ENCODE peak calls at places on chromosomes 6 and 20, in six cellular contexts. L is HCT116, N is neural progenitor cell, U is OCI-LY7, Z is PC-3, E is hepatocyte. J is an unnamed sample. For H3K36me3, the result is how much of the 10 kb centered on the place peaks cover.

GRCh38 chr20:52425253-52425652 is 233.7 kb upstream of the ZFP64 start:
- DNase-seq in E (peak), L (no peak), Z (no peak), U (no peak), N (no peak), J (peak)

GRCh38 chr6:168162366-168162765 is 83.4 kb upstream of the FRMD1 start:
- DNase-seq in N (no peak), Z (peak), U (no peak), E (no peak), L (no peak), J (no peak)

GRCh38 chr20:40497781-40498691 is 191.0 kb downstream of the MAFB start:
- DNase-seq in U (no peak), Z (no peak), L (no peak), E (no peak), N (no peak), J (peak)

GRCh38 chr20:62837790-62838458 is 21.1 kb downstream of the COL9A3 start:
- DNase-seq in N (no peak), U (no peak), L (no peak), E (peak), Z (no peak), J (peak)

GRCh38 chr6:29531668-29532067 is 27.9 kb downstream of the UBD start:
- DNase-seq in E (no peak), Z (peak), U (no peak), L (no peak), N (no peak), J (peak)

GRCh38 chr20:38063911-38064310 is 30.4 kb downstream of the RPRD1B start:
- DNase-seq in Z (no peak), U (no peak), E (no peak), N (no peak), L (no peak), J (no peak)

GRCh38 chr6:84072452-84072997 is 39.0 kb downstream of the MRAP2 start:
- DNase-seq in N (no peak), E (no peak), Z (no peak), U (no peak), L (no peak), J (no peak)

GRCh38 chr20:24236963-24237362 is 232.5 kb upstream of the SYNDIG1 start:
- DNase-seq in Z (no peak), E (no peak), L (no peak), U (no peak), N (no peak), J (no peak)

GRCh38 chr6:129709451-129709908 is 497 bp downstream of the ARHGAP18 start:
- DNase-seq in Z (peak), L (no peak), E (peak), U (peak), N (no peak), J (peak)

GRCh38 chr6:34664270-34664971 is 32.1 kb downstream of the ILRUN start:
- DNase-seq in N (no peak), U (no peak), E (no peak), Z (peak), L (no peak), J (peak)

GRCh38 chr6:34663887-34664269 is 32.7 kb downstream of the ILRUN start:
- DNase-seq in E (no peak), U (no peak), L (no peak), Z (no peak), N (no peak), J (peak)

GRCh38 chr6:166750125-166750793 is 123.2 kb upstream of the RPS6KA2 start:
- DNase-seq in E (no peak), Z (no peak), U (no peak), L (no peak), N (peak), J (no peak)

GRCh38 chr6:16596890-16597331 is 164.3 kb downstream of the ATXN1 start:
- DNase-seq in Z (no peak), E (no peak), L (no peak), U (no peak), N (no peak), J (no peak)

GRCh38 chr6:83294676-83295075 is 101.5 kb downstream of the RWDD2A start:
- DNase-seq in N (no peak), L (no peak), E (no peak), Z (no peak), U (no peak), J (no peak)

GRCh38 chr6:157087974-157088373 is 235.3 kb downstream of the TMEM242 start:
- DNase-seq in L (no peak), E (no peak), N (no peak), Z (no peak), U (no peak), J (no peak)

GRCh38 chr20:37565134-37565811 is 37.6 kb upstream of the BLCAP start:
- DNase-seq in U (no peak), E (no peak), N (peak), L (no peak), Z (no peak), J (no peak)

GRCh38 chr20:37968726-37969401 is 64.4 kb downstream of the TTI1 start:
- DNase-seq in E (no peak), L (no peak), N (peak), U (no peak), Z (peak), J (peak)

GRCh38 chr6:33418690-33419291 is 884 bp upstream of the CUTA start:
- DNase-seq in Z (no peak), E (no peak), N (peak), L (no peak), U (no peak), J (no peak)

GRCh38 chr6:54629132-54629531 is 217.4 kb upstream of the FAM83B start:
- DNase-seq in L (no peak), Z (no peak), E (no peak), N (no peak), U (no peak), J (peak)

GRCh38 chr6:33840064-33840926 is 36.5 kb upstream of the MLN start:
- DNase-seq in U (no peak), N (no peak), Z (peak), L (peak), E (peak), J (peak)

GRCh38 chr6:151349651-151350270 is 41.6 kb downstream of the ZBTB2 start:
- DNase-seq in E (no peak), L (no peak), Z (no peak), N (no peak), U (no peak), J (no peak)

GRCh38 chr6:2935566-2936291 is 32.6 kb upstream of the SERPINB9 start:
- DNase-seq in U (no peak), Z (no peak), N (no peak), E (no peak), L (no peak), J (no peak)

GRCh38 chr6:317452-318144 is 25.3 kb downstream of the DUSP22 start:
- DNase-seq in L (no peak), U (no peak), Z (no peak), E (no peak), N (no peak), J (no peak)

GRCh38 chr6:12369781-12370262 is 79.7 kb downstream of the EDN1 start:
- DNase-seq in N (no peak), U (peak), E (peak), L (no peak), Z (peak), J (no peak)

GRCh38 chr20:35618372-35619131 is 2.9 kb downstream of the SPAG4 start:
- DNase-seq in L (no peak), Z (peak), E (no peak), U (peak), N (peak), J (peak)

GRCh38 chr6:114997813-114998292 is 655.0 kb upstream of the HS3ST5 start:
- DNase-seq in E (no peak), L (no peak), N (no peak), U (no peak), Z (peak), J (no peak)

GRCh38 chr6:76697585-76697984 is 625.1 kb upstream of the IMPG1 start:
- DNase-seq in N (peak), U (no peak), L (peak), E (no peak), Z (peak), J (peak)

GRCh38 chr6:87881342-87881895 is 166.2 kb upstream of the SPACA1 start:
- DNase-seq in U (peak), E (no peak), L (no peak), Z (no peak), N (no peak), J (no peak)

DNA sequence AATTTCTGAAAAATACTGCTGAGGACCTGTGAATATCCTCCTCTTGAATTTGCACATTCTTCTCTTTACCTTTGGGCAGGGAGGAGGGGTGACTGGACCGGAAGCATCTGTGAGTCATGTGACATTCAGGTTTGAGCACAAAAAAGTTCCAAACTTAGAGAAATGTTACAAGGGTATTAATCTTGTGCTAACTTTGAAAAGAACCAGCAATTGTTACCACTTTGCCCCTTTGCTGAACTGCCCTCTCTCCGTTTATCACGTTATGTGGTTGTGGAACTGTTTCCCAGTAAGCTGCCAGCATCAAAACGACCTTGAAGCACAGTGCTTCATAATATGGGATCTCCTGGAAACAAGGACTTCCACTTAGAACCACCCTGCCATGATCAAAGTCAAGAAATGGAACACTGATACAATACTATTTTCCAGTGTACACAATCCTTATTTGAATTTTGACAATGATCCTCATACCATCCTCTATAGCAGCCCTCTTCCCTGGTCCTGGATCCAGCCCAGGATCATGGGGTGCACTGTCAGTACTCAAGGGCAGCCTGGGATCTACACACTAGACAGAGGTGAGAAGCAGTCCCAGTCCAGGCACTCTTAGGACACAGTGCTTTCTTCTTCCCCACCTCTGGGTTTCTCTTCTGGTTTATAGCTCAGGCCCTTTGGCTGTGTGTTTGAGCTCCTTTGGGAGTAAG is 2.3 kb upstream of the TUBB1 start:
- DNase-seq in Z (peak), N (no peak), L (no peak), E (no peak), U (peak), J (no peak)
- H3K27ac ChIP-seq in Z (no peak), N (no peak), L (no peak), E (no peak), U (peak), J (no peak)

DNA sequence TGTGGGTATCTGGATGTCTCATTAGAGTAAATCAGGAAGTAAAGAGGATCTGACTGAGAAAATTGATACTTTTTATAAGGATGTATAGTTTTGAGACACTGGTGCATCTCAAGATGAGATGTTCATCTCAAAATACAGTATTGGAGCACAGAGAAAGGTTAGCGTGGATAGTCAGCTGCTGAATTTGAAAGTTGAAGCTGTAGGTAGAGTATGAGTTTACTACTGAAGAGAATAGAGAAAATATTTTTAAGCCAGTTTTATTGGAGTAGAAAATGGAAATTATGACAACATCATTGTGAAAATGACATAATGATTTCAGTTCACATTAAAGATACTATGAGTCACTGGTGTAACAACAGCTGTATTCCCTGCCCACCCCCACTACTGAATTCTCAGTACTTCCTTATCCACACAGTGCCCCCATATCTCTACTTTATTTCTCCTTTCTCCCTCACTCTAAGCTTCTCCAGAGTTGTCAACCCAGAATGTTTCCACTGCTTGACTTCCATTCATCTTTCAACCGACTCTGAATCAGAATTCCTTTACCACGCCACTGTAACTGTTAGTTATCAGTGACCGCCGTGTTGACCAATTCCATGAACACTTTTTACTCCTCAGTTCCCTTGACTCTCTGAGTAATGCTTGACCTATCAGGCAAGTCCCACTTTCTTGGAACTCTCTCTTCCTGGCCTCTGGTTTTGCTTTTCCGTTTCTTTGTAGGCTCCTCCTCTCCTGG is 139.5 kb downstream of the AIG1 start:
- DNase-seq in U (no peak), E (no peak), Z (no peak), N (no peak), L (no peak), J (peak)
- H3K36me3 ChIP-seq in U (under half), E (under half), Z (under half), N (under half), L (under half), J (under half)

GRCh38 chr6:41160933-41161332 is 2.0 kb downstream of the TREM2 start:
- DNase-seq in N (no peak), U (no peak), Z (no peak), L (no peak), E (no peak), J (no peak)
- TF ChIP-seq EZH2phosphoT487 in N (no peak), U (no peak), Z (no peak), L (no peak), E (no peak), J (no peak)

GRCh38 chr6:5124526-5124925 is 39.4 kb downstream of the PPP1R3G start:
- DNase-seq in U (no peak), E (no peak), L (no peak), N (no peak), Z (no peak), J (no peak)
- H3K27ac ChIP-seq in U (no peak), E (no peak), L (no peak), N (no peak), Z (no peak), J (no peak)

J was measured in GM23248.